ENCODE peak calls at places on chromosomes 4 and X, in five cellular contexts. S, Y, B, F and V are unnamed samples.
A peak's percentile ranks its signal among the peaks of the same experiment; 100 is the strongest.

GRCh38 chr4:7854697-7855370 is 84.8 kb downstream of the AFAP1 start:
- DNase-seq in F (no peak), Y (no peak), B (no peak), S (no peak), V (no peak)

GRCh38 chrX:109926743-109927662 is 75.9 kb upstream of the TMEM164 start:
- DNase-seq in S (no peak), B (no peak), F (no peak), Y (no peak), V (no peak)

GRCh38 chr4:85780664-85781063 is 305.7 kb downstream of the ARHGAP24 start:
- DNase-seq in S (no peak), B (no peak), F (no peak), Y (no peak), V (no peak)

GRCh38 chrX:121308276-121308805 is 260.9 kb downstream of the GLUD2 start:
- DNase-seq in F (peak; percentile 39), S (peak; percentile 12), Y (no peak), B (no peak), V (no peak)

GRCh38 chr4:13329963-13330362 is 154.2 kb downstream of the RAB28 start:
- DNase-seq in F (peak; percentile 10), B (no peak), Y (no peak), S (no peak), V (no peak)

GRCh38 chr4:145773581-145774234 is 93.8 kb downstream of the C4orf51 start:
- DNase-seq in S (no peak), B (no peak), Y (no peak), F (no peak), V (no peak)

GRCh38 chrX:19670321-19670750 is 155.0 kb upstream of the MAP3K15 start:
- DNase-seq in B (no peak), F (peak; percentile 33), Y (no peak), S (no peak), V (no peak)

GRCh38 chr4:99625369-99625768 is 32.3 kb downstream of the C4orf54 start:
- DNase-seq in B (no peak), S (no peak), F (no peak), Y (no peak), V (no peak)

GRCh38 chr4:86594559-86595425 is 677 bp downstream of the PTPN13 start:
- DNase-seq in S (peak; percentile 43), Y (peak; percentile 60), B (peak; percentile 8), F (peak; percentile 86), V (no peak)

GRCh38 chrX:153829799-153830631 is at the start of gene PDZD4:
- DNase-seq in B (no peak), S (peak; percentile 34), Y (no peak), F (no peak), V (no peak)

GRCh38 chr4:165439344-165439743 is 60.5 kb downstream of the CPE start:
- DNase-seq in S (no peak), B (no peak), F (no peak), Y (no peak), V (no peak)

GRCh38 chrX:15343075-15343476 is 7.8 kb upstream of the PIGA start:
- DNase-seq in F (peak; percentile 6), Y (no peak), S (no peak), B (no peak), V (no peak)

GRCh38 chrX:15512401-15512965 is 11.9 kb downstream of the BMX start:
- DNase-seq in S (no peak), F (no peak), B (no peak), Y (no peak), V (no peak)

GRCh38 chrX:41963348-41963747 is 40.0 kb upstream of the CASK start:
- DNase-seq in B (no peak), Y (no peak), S (no peak), F (no peak), V (no peak)

GRCh38 chr4:70931359-70931758 is 29.2 kb downstream of the MOB1B start:
- DNase-seq in S (no peak), F (no peak), B (no peak), Y (no peak), V (no peak)

GRCh38 chr4:180953572-180953971 is 1289.6 kb upstream of the TENM3 start:
- DNase-seq in S (peak; percentile 4), F (no peak), Y (no peak), B (no peak), V (no peak)

GRCh38 chr4:101994247-101994775 is 203.8 kb downstream of the BANK1 start:
- DNase-seq in B (no peak), S (no peak), F (no peak), Y (no peak), V (no peak)

GRCh38 chrX:150298841-150299551 is 64.1 kb upstream of the MAMLD1 start:
- DNase-seq in B (no peak), Y (no peak), S (no peak), F (no peak), V (no peak)

GRCh38 chr4:13705521-13706035 is 78.1 kb upstream of the BOD1L1 start:
- DNase-seq in Y (no peak), S (no peak), B (no peak), F (no peak), V (peak; percentile 63)

GRCh38 chrX:49166914-49167739 is 4.6 kb downstream of the MAGIX start:
- DNase-seq in F (no peak), B (peak; percentile 65), S (no peak), Y (peak; percentile 74), V (no peak)

GRCh38 chr4:166400270-166400894 is 527.3 kb downstream of the TLL1 start:
- DNase-seq in B (no peak), Y (no peak), S (no peak), F (no peak), V (no peak)

GRCh38 chr4:8769645-8770517 is 101.8 kb downstream of the HMX1 start:
- DNase-seq in Y (no peak), S (no peak), F (no peak), B (no peak), V (peak; percentile 36)